ENCODE peak calls at places on chromosomes 6 and 20, in nine cellular contexts. J is EL; U is hippocampal formation; I is naive thymus-derived CD4-positive, alpha-beta T cell; N is Ammon's horn; W is naive thymus-derived CD8-positive, alpha-beta T cell; G is RCC 7860; Q is foreskin fibroblast; Z is CD4-positive, alpha-beta memory T cell. P is an unnamed sample.

GRCh38 chr20:32040142-32040953 is 11.7 kb upstream of the HCK start:
- DNase-seq in Q (no peak), J (no peak), G (no peak), N (peak), U (peak), I (no peak), W (no peak), Z (no peak), P (no peak)

GRCh38 chr6:56798163-56798562 is 155.5 kb upstream of the DST start:
- DNase-seq in J (peak), Z (no peak), Q (peak), N (no peak), I (no peak), G (no peak), U (no peak), W (no peak), P (no peak)

GRCh38 chr20:38825901-38826625 is 20.6 kb downstream of the PPP1R16B start:
- DNase-seq in I (no peak), U (no peak), J (peak), Z (no peak), G (no peak), N (peak), W (no peak), Q (peak), P (no peak)

GRCh38 chr6:26304213-26305096 is 60.5 kb upstream of the BTN3A2 start:
- DNase-seq in Z (peak), U (peak), Q (peak), W (peak), G (no peak), N (peak), J (peak), I (peak), P (no peak)

GRCh38 chr6:38180586-38180985 is 361.1 kb downstream of the ZFAND3 start:
- DNase-seq in G (no peak), I (no peak), N (no peak), W (no peak), Q (no peak), J (no peak), U (no peak), Z (no peak), P (no peak)

GRCh38 chr6:142697912-142698311 is 247.1 kb downstream of the HIVEP2 start:
- DNase-seq in I (no peak), N (no peak), U (no peak), Q (no peak), W (no peak), Z (no peak), G (no peak), J (no peak), P (no peak)

GRCh38 chr20:49529470-49529869 is 38.5 kb downstream of the PTGIS start:
- DNase-seq in N (no peak), I (no peak), U (no peak), Q (no peak), J (no peak), W (no peak), G (no peak), Z (no peak), P (no peak)

GRCh38 chr20:11155156-11155805 is 481.5 kb upstream of the JAG1 start:
- DNase-seq in J (no peak), W (no peak), N (no peak), Z (no peak), U (no peak), I (no peak), Q (no peak), G (no peak), P (no peak)

GRCh38 chr20:54088430-54088829 is 18.0 kb upstream of the BCAS1 start:
- DNase-seq in Z (no peak), G (no peak), Q (no peak), I (no peak), W (no peak), J (peak), U (no peak), N (no peak), P (no peak)

GRCh38 chr6:51337277-51337676 is 518.6 kb downstream of the TFAP2B start:
- DNase-seq in J (no peak), G (no peak), Z (no peak), W (no peak), U (no peak), N (no peak), I (no peak), Q (no peak), P (no peak)

GRCh38 chr20:3993109-3993508 is 22.2 kb downstream of the RNF24 start:
- DNase-seq in Q (no peak), Z (no peak), U (no peak), J (no peak), G (no peak), W (no peak), I (no peak), N (no peak), P (no peak)

GRCh38 chr6:77021232-77021631 is 442.1 kb downstream of the HTR1B start:
- DNase-seq in N (no peak), Q (no peak), J (no peak), U (no peak), G (no peak), W (no peak), I (no peak), Z (no peak), P (no peak)

GRCh38 chr6:33746036-33746600 is 587 bp downstream of the IP6K3 start:
- DNase-seq in W (no peak), G (no peak), U (no peak), I (no peak), Q (peak), Z (no peak), N (peak), J (peak), P (peak)

GRCh38 chr6:163415620-163416379 is 1.3 kb downstream of the QKI start:
- DNase-seq in U (no peak), W (peak), I (peak), N (peak), Q (no peak), G (peak), J (peak), Z (peak), P (no peak)

GRCh38 chr20:63698739-63699465 is 2.5 kb downstream of the TNFRSF6B start:
- DNase-seq in I (no peak), N (no peak), U (no peak), W (no peak), Z (no peak), J (peak), G (peak), Q (peak), P (no peak)

GRCh38 chr6:38570750-38571149 is 69.0 kb downstream of the BTBD9 start:
- DNase-seq in G (no peak), U (peak), W (peak), N (peak), I (no peak), J (peak), Z (no peak), Q (no peak), P (no peak)

GRCh38 chr20:38127920-38128528 is 37.0 kb downstream of the TGM2 start:
- DNase-seq in J (no peak), N (no peak), I (no peak), Z (no peak), Q (no peak), W (no peak), G (no peak), U (no peak), P (no peak)

GRCh38 chr6:36599791-36600209 is 5.6 kb downstream of the SRSF3 start:
- DNase-seq in I (peak), W (peak), Z (peak), J (peak), U (no peak), G (no peak), N (peak), Q (peak), P (no peak)

GRCh38 chr6:23526519-23526918 is 599.5 kb upstream of the NRSN1 start:
- DNase-seq in J (peak), Z (no peak), G (no peak), N (no peak), Q (no peak), U (no peak), W (no peak), I (no peak), P (no peak)

GRCh38 chr6:138287144-138287955 is 69.1 kb upstream of the PBOV1 start:
- DNase-seq in I (peak), W (peak), G (peak), J (peak), Z (peak), Q (no peak), N (no peak), U (no peak), P (no peak)

GRCh38 chr6:36679043-36679821 is 718 bp downstream of the CDKN1A start:
- DNase-seq in G (peak), N (no peak), Z (peak), U (no peak), Q (no peak), I (peak), W (no peak), J (peak), P (no peak)

GRCh38 chr6:134519456-134519855 is 201.5 kb upstream of the SGK1 start:
- DNase-seq in U (no peak), J (no peak), I (peak), N (peak), Q (no peak), W (peak), G (no peak), Z (peak), P (no peak)

GRCh38 chr6:9563996-9564395 is 850.9 kb downstream of the TFAP2A start:
- DNase-seq in W (no peak), J (peak), N (no peak), Q (no peak), G (no peak), I (no peak), Z (no peak), U (no peak), P (no peak)

GRCh38 chr6:142172758-142173157 is 25.7 kb downstream of the VTA1 start:
- DNase-seq in J (no peak), Z (no peak), G (no peak), I (no peak), N (no peak), W (no peak), U (no peak), Q (no peak), P (no peak)

GRCh38 chr6:167514524-167514923 is 189.6 kb downstream of the TTLL2 start:
- DNase-seq in W (no peak), G (no peak), N (no peak), Q (no peak), J (no peak), U (no peak), Z (no peak), I (no peak), P (no peak)

GRCh38 chr6:138815797-138816528 is 20.1 kb downstream of the ECT2L start:
- DNase-seq in I (peak), W (peak), Z (peak), G (peak), J (peak), Q (peak), U (peak), N (peak), P (no peak)

GRCh38 chr20:46206025-46206424 is 87.9 kb downstream of the CD40 start:
- DNase-seq in N (peak), U (peak), Z (no peak), W (no peak), Q (peak), J (peak), G (peak), I (no peak), P (no peak)

GRCh38 chr6:33305052-33305451 is 6.3 kb upstream of the RGL2 start:
- DNase-seq in Q (no peak), Z (no peak), J (no peak), I (no peak), G (no peak), W (no peak), U (no peak), N (no peak), P (no peak)

GRCh38 chr20:51533291-51534172 is 9.0 kb downstream of the NFATC2 start:
- DNase-seq in I (no peak), G (peak), U (no peak), J (peak), N (no peak), Z (no peak), W (no peak), Q (peak), P (no peak)

GRCh38 chr6:14734416-14735340 is 511.2 kb upstream of the JARID2 start:
- DNase-seq in I (peak), J (peak), Q (peak), N (peak), Z (peak), W (peak), G (peak), U (no peak), P (no peak)

GRCh38 chr6:128314190-128314589 is 206.2 kb downstream of the PTPRK start:
- DNase-seq in Z (no peak), W (no peak), I (no peak), G (no peak), J (no peak), N (no peak), Q (no peak), U (no peak), P (no peak)

GRCh38 chr20:62947532-62948300 is 4.8 kb upstream of the SLC17A9 start:
- DNase-seq in Q (no peak), Z (no peak), J (no peak), W (no peak), G (no peak), I (no peak), U (no peak), N (no peak), P (no peak)

GRCh38 chr6:47116616-47117015 is 74.5 kb upstream of the ADGRF1 start:
- DNase-seq in Z (no peak), N (no peak), I (no peak), J (no peak), W (no peak), G (no peak), Q (no peak), U (no peak), P (no peak)

GRCh38 chr6:134026597-134026996 is 25.8 kb downstream of the SLC2A12 start:
- DNase-seq in I (no peak), J (peak), Q (peak), N (no peak), G (peak), U (no peak), W (no peak), Z (no peak), P (no peak)

P was measured in occipital lobe.